ENCODE peak calls at places on chromosome 10, in five cellular contexts. G, D, U, Q and X are unnamed samples.

GRCh38 chr10:94357193-94357592 is 5.5 kb downstream of the NOC3L start:
- DNase-seq in U (no peak), G (no peak), Q (no peak), D (no peak), X (no peak)

GRCh38 chr10:62046522-62047239 is 145.2 kb downstream of the ARID5B start:
- DNase-seq in D (no peak), Q (peak; percentile 84), U (peak; percentile 70), G (peak; percentile 77), X (no peak)

GRCh38 chr10:100370976-100371706 is 24.1 kb downstream of the SCD start:
- DNase-seq in G (peak; percentile 94), D (peak; percentile 83), U (peak; percentile 93), Q (peak; percentile 93), X (no peak)

GRCh38 chr10:70906953-70907618 is 18.7 kb upstream of the PCBD1 start:
- DNase-seq in U (no peak), G (no peak), D (peak; percentile 66), Q (no peak), X (no peak)

GRCh38 chr10:11682896-11683295 is 59.3 kb upstream of the ECHDC3 start:
- DNase-seq in Q (no peak), U (no peak), D (no peak), G (no peak), X (peak; percentile 76)

GRCh38 chr10:113454341-113455061 is 98.4 kb upstream of the HABP2 start:
- DNase-seq in Q (peak; percentile 34), D (no peak), G (no peak), U (peak; percentile 66), X (peak; percentile 73)

GRCh38 chr10:75417522-75417927 is 13.9 kb upstream of the LRMDA start:
- DNase-seq in G (no peak), Q (no peak), D (no peak), U (no peak), X (no peak)

GRCh38 chr10:42975558-42976352 is 101.1 kb upstream of the RET start:
- DNase-seq in Q (no peak), G (no peak), U (no peak), D (peak; percentile 68), X (peak; percentile 62)

GRCh38 chr10:43037942-43038782 is 38.7 kb upstream of the RET start:
- DNase-seq in U (no peak), D (peak; percentile 58), G (no peak), Q (no peak), X (no peak)

GRCh38 chr10:126474031-126474430 is 85.8 kb upstream of the ADAM12 start:
- DNase-seq in D (no peak), U (no peak), Q (no peak), G (no peak), X (no peak)

GRCh38 chr10:120818301-120818700 is 32.9 kb upstream of the WDR11 start:
- DNase-seq in Q (no peak), G (no peak), D (no peak), U (no peak), X (no peak)

GRCh38 chr10:96377816-96378294 is 19.1 kb upstream of the OPALIN start:
- DNase-seq in D (no peak), U (peak; percentile 54), Q (no peak), G (peak; percentile 52), X (no peak)

GRCh38 chr10:124739119-124739921 is 4.9 kb downstream of the FAM53B start:
- DNase-seq in Q (no peak), U (no peak), G (no peak), D (no peak), X (no peak)

GRCh38 chr10:75544923-75545322 is 113.5 kb downstream of the LRMDA start:
- DNase-seq in Q (no peak), U (peak; percentile 58), G (no peak), D (no peak), X (no peak)

GRCh38 chr10:49694466-49694865 is 15.0 kb downstream of the C10orf53 start:
- DNase-seq in U (no peak), D (no peak), G (no peak), Q (no peak), X (no peak)

DNA sequence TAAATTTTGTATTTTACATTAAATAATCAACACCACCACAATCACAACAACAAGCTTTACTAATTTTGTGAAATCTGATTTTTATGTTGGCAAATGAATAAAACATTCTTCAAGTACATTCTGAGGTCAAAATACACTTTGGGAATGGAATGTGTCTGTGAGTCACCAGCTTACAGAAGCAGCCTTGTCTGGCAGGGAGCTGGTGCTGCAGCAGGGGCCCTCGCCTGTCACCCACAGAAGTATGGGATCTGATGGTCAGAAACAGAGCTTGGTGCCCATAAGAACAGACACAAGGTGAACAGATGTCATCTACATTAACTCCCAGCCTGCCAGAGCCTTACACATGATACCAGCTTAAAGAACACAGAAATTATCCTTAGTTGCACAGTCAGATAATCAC is 496.9 kb downstream of the CCSER2 start:
- DNase-seq in U (peak; percentile 57), Q (peak; percentile 22), D (no peak), G (peak; percentile 61), X (no peak)
- H3K4me2 ChIP-seq in U (no peak overlapping the region), Q (no peak overlapping the region), D (no peak overlapping the region), G (peak overlapping the region; percentile 49), X (no peak overlapping the region)

GRCh38 chr10:22475857-22476600 is 130.7 kb downstream of the SPAG6 start:
- DNase-seq in D (no peak), G (no peak), Q (no peak), U (peak; percentile 47), X (no peak)
- H3K27me3 ChIP-seq in D (peaks cover 28% of the 10 kb centered on the region), G (peaks cover 33% of the 10 kb centered on the region), Q (peaks cover 35% of the 10 kb centered on the region), U (no peaks in the 10 kb centered on the region), X (no peaks in the 10 kb centered on the region)

DNA sequence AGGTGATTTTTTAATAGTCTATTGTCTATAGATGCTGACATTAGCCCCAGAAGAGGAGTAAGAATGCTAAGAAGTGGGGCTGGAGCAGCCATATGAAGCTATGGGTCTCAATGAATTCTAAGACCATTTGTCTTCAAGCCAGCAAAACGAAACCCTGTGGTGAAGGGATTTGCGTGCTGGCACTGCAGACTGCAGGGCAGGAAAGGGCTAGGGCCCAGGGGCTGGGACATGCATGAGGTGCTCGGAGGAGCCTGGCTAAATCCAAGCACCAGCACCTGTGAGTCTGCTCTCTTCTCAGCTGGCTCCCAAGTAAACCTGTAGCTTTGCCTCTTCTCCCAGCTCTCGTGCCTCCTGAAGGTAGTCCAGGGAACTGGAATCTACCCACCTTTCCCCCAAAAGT is 1.3 kb upstream of the NDST2 start:
- DNase-seq in U (no peak), D (no peak), Q (no peak), G (no peak), X (no peak)
- H3K4me2 ChIP-seq in U (no peak overlapping the region), D (no peak overlapping the region), Q (no peak overlapping the region), G (no peak overlapping the region), X (peak overlapping the region; percentile 49)

GRCh38 chr10:98033515-98033914 is 3.1 kb upstream of the CRTAC1 start:
- DNase-seq in Q (no peak), U (no peak), G (peak; percentile 29), D (no peak), X (no peak)
- H3K27me3 ChIP-seq in Q (peaks cover 25% of the 10 kb centered on the region), U (peaks cover 67% of the 10 kb centered on the region), G (peaks cover 29% of the 10 kb centered on the region), D (peaks cover 56% of the 10 kb centered on the region), X (no peaks in the 10 kb centered on the region)

GRCh38 chr10:77874872-77875271 is 51.7 kb downstream of the DLG5 start:
- DNase-seq in G (no peak), U (no peak), Q (no peak), D (no peak), X (no peak)

GRCh38 chr10:77872947-77873557 is 53.5 kb downstream of the DLG5 start:
- DNase-seq in U (no peak), G (no peak), Q (no peak), D (no peak), X (no peak)

GRCh38 chr10:77875730-77876129 is 50.8 kb downstream of the DLG5 start:
- DNase-seq in U (no peak), G (no peak), D (no peak), Q (no peak), X (no peak)

GRCh38 chr10:77872151-77872946 is 54.2 kb downstream of the DLG5 start:
- DNase-seq in U (no peak), G (no peak), Q (peak; percentile 75), D (no peak), X (no peak)

GRCh38 chr10:77873558-77874380 is 52.8 kb downstream of the DLG5 start:
- DNase-seq in G (peak; percentile 91), D (peak; percentile 83), Q (peak; percentile 13), U (peak; percentile 69), X (peak; percentile 90)
- H3K4me2 ChIP-seq in G (peak overlapping the region; percentile 62), D (no peak overlapping the region), Q (no peak overlapping the region), U (no peak overlapping the region), X (peak overlapping the region; percentile 59)

DNA sequence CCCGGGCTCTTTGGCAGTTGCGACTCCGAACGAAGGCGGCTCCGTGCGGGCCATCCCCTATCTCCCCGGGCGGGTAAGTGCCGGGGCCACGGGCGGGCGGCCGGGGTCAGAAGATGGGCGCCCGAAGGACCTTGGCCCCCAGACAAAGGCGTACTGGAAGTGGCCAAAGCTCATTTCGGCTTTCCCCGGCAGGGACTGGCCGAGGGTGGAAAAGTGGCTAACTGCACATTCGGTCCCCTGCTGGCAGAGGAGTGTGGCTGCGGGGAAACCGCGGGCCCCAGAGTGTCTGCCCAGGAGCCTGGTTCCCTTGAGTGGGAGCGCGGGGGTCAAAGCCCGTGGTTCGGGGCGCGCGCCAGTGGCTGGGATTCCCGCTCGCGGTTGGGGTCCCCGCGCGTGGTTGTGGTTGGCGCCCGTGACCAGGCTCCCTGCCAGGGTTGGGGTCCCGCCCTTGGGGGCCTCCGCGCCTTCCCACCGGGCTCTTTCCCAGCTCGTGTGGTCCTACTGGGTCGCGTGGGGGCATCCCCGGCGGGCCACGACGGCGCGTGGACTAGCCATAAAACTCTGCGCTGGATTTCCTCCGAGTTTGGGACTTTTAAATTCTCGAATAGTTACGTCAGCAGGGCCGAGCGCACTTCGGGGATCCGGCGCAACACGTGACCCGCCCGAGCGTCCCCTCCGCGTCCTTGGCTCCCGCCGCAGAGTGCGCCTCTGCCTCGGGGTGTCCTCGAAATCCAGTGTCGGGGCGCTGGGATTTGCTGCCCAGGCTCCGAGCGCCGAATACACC is 124.4 kb downstream of the TACC2 start:
- DNase-seq in Q (peak; percentile 74), G (peak; percentile 58), D (peak; percentile 97), U (peak; percentile 92), X (no peak)
- H3K27me3 ChIP-seq in Q (no peaks in the 10 kb centered on the region), G (no peaks in the 10 kb centered on the region), D (no peaks in the 10 kb centered on the region), U (no peaks in the 10 kb centered on the region), X (no peaks in the 10 kb centered on the region)